ENCODE peak calls at places on chromosomes 2 and 18, in nine cellular contexts. G is activated gamma-delta T cell; I is NCI-H1105 treated with DMSO at 0.1 percent for 48 hours; Z is A549; B is astrocyte; D is vagina; T is GM19239; N is activated effector memory CD4-positive, alpha-beta T cell treated with anti-CD3 and anti-CD28 coated beads, Interleukin-2, amount 50 U/mL, for 16 hours; K is GM12891. L is an unnamed sample.

GRCh38 chr2:218282173-218282991 is 9.9 kb downstream of the TMBIM1 start:
- DNase-seq in T (no peak), N (no peak), I (no peak), B (peak), D (no peak), K (no peak), G (no peak), Z (no peak), L (no peak)

GRCh38 chr2:160921401-160921964 is 238.7 kb upstream of the TANK start:
- DNase-seq in G (no peak), Z (no peak), N (no peak), D (no peak), T (no peak), I (no peak), K (no peak), B (no peak), L (peak)

GRCh38 chr2:78029392-78029995 is 507.3 kb upstream of the LRRTM4 start:
- DNase-seq in B (no peak), I (no peak), G (no peak), K (no peak), D (no peak), N (no peak), Z (peak), T (no peak), L (no peak)

GRCh38 chr18:44793186-44793585 is 112.5 kb downstream of the SETBP1 start:
- DNase-seq in I (no peak), D (no peak), T (no peak), B (no peak), N (no peak), K (no peak), G (no peak), Z (no peak), L (no peak)

GRCh38 chr2:236749346-236749745 is 179.7 kb downstream of the ACKR3 start:
- DNase-seq in K (no peak), Z (no peak), D (no peak), G (no peak), I (no peak), N (no peak), B (peak), T (no peak), L (no peak)

GRCh38 chr18:24560511-24560981 is 100.1 kb downstream of the HRH4 start:
- DNase-seq in T (no peak), K (no peak), D (no peak), G (no peak), B (peak), N (no peak), Z (no peak), I (no peak), L (no peak)

GRCh38 chr2:6535572-6535971 is 330.1 kb downstream of the CMPK2 start:
- DNase-seq in Z (no peak), T (no peak), I (no peak), G (no peak), B (no peak), K (no peak), N (no peak), D (no peak), L (no peak)

GRCh38 chr2:144364988-144365738 is 154.8 kb downstream of the ZEB2 start:
- DNase-seq in B (peak), I (no peak), Z (no peak), G (no peak), T (no peak), K (no peak), D (no peak), N (no peak), L (no peak)

GRCh38 chr2:145906356-145906755 is 1386.4 kb upstream of the ZEB2 start:
- DNase-seq in I (no peak), D (no peak), G (no peak), B (peak), K (no peak), N (no peak), Z (peak), T (no peak), L (no peak)

GRCh38 chr2:240369725-240370585 is 65.5 kb upstream of the GPC1 start:
- DNase-seq in Z (peak), G (no peak), B (peak), D (no peak), K (no peak), T (no peak), N (no peak), I (no peak), L (peak)

GRCh38 chr18:63237486-63237885 is 82.1 kb downstream of the BCL2 start:
- DNase-seq in Z (peak), I (no peak), N (no peak), D (no peak), G (no peak), B (no peak), K (no peak), T (no peak), L (no peak)